ENCODE peak calls at places on chromosomes 5 and 9, in ten cellular contexts. Z, N, P, V, H, Y, O, K, A and I are unnamed samples.

GRCh38 chr5:157865844-157866243 is 6.9 kb upstream of the CLINT1 start:
- DNase-seq in Z (no peak), N (no peak), P (peak), V (no peak), H (no peak), Y (no peak), O (no peak), K (no peak), A (no peak), I (peak)

GRCh38 chr9:36154213-36154952 is 14.8 kb upstream of the CCIN start:
- DNase-seq in Z (no peak), N (peak), P (peak), V (no peak), H (peak), Y (no peak), O (no peak), K (peak), A (no peak), I (peak)

GRCh38 chr5:129419292-129419691 is 40.8 kb upstream of the ADAMTS19 start:
- DNase-seq in Z (no peak), N (no peak), P (no peak), V (no peak), H (no peak), Y (no peak), O (no peak), K (no peak), A (no peak), I (no peak)

GRCh38 chr9:125484632-125485282 is 222.3 kb downstream of the MAPKAP1 start:
- DNase-seq in Z (no peak), N (no peak), P (peak), V (no peak), H (no peak), Y (no peak), O (no peak), K (no peak), A (no peak), I (peak)

GRCh38 chr5:14925326-14925725 is 53.7 kb upstream of the ANKH start:
- DNase-seq in Z (no peak), N (no peak), P (peak), V (no peak), H (no peak), Y (no peak), O (no peak), K (no peak), A (no peak), I (peak)

GRCh38 chr5:99590806-99591205 is 662.0 kb upstream of the CHD1 start:
- DNase-seq in Z (no peak), N (no peak), P (no peak), V (no peak), H (no peak), Y (no peak), O (no peak), K (no peak), A (no peak), I (no peak)

GRCh38 chr9:37839491-37840461 is 39.2 kb downstream of the DCAF10 start:
- DNase-seq in Z (no peak), N (no peak), P (peak), V (no peak), H (no peak), Y (no peak), O (no peak), K (no peak), A (no peak), I (peak)

GRCh38 chr9:109907400-109907799 is 127.4 kb downstream of the PALM2AKAP2 start:
- DNase-seq in Z (peak), N (no peak), P (no peak), V (no peak), H (peak), Y (no peak), O (no peak), K (no peak), A (no peak), I (no peak)

GRCh38 chr5:93621340-93621872 is 38.4 kb downstream of the NR2F1 start:
- DNase-seq in Z (peak), N (peak), P (peak), V (peak), H (peak), Y (no peak), O (no peak), K (peak), A (no peak), I (peak)

GRCh38 chr5:1182633-1183423 is 18.6 kb upstream of the SLC6A19 start:
- DNase-seq in Z (peak), N (no peak), P (no peak), V (no peak), H (peak), Y (no peak), O (no peak), K (no peak), A (no peak), I (no peak)

GRCh38 chr9:76571288-76572204 is 112.6 kb downstream of the GCNT1 start:
- DNase-seq in Z (no peak), N (peak), P (no peak), V (no peak), H (no peak), Y (no peak), O (no peak), K (no peak), A (no peak), I (peak)

GRCh38 chr5:57626703-57627102 is 144.1 kb upstream of the ACTBL2 start:
- DNase-seq in Z (no peak), N (no peak), P (no peak), V (no peak), H (no peak), Y (no peak), O (no peak), K (no peak), A (no peak), I (peak)

GRCh38 chr5:81269751-81270686 is 31.4 kb upstream of the ZCCHC9 start:
- DNase-seq in Z (no peak), N (no peak), P (no peak), V (no peak), H (no peak), Y (no peak), O (no peak), K (peak), A (no peak), I (peak)

GRCh38 chr5:88172847-88173758 is 95.5 kb downstream of the TMEM161B start:
- DNase-seq in Z (no peak), N (no peak), P (peak), V (no peak), H (peak), Y (peak), O (no peak), K (peak), A (no peak), I (no peak)

GRCh38 chr9:125106285-125106893 is 36.9 kb downstream of the SCAI start:
- DNase-seq in Z (no peak), N (no peak), P (peak), V (no peak), H (no peak), Y (no peak), O (no peak), K (no peak), A (no peak), I (peak)

GRCh38 chr5:79236364-79236969 is 536 bp downstream of the JMY start:
- DNase-seq in Z (peak), N (peak), P (peak), V (peak), H (no peak), Y (no peak), O (no peak), K (peak), A (no peak), I (no peak)

GRCh38 chr9:89891221-89892052 is 286.6 kb downstream of the GADD45G start:
- DNase-seq in Z (peak), N (no peak), P (no peak), V (no peak), H (peak), Y (no peak), O (no peak), K (peak), A (no peak), I (peak)

GRCh38 chr5:1437452-1437851 is 7.8 kb downstream of the SLC6A3 start:
- DNase-seq in Z (no peak), N (no peak), P (peak), V (no peak), H (no peak), Y (peak), O (no peak), K (peak), A (no peak), I (peak)

GRCh38 chr5:81429363-81429762 is 35.4 kb upstream of the ACOT12 start:
- DNase-seq in Z (no peak), N (no peak), P (no peak), V (no peak), H (no peak), Y (no peak), O (no peak), K (no peak), A (no peak), I (no peak)

GRCh38 chr9:125732562-125732961 is 14.6 kb upstream of the PBX3 start:
- DNase-seq in Z (no peak), N (no peak), P (no peak), V (no peak), H (no peak), Y (peak), O (no peak), K (peak), A (no peak), I (no peak)

GRCh38 chr5:34576849-34577248 is 79.3 kb upstream of the RAI14 start:
- DNase-seq in Z (no peak), N (no peak), P (no peak), V (no peak), H (no peak), Y (no peak), O (no peak), K (no peak), A (no peak), I (no peak)

GRCh38 chr9:123542435-123543225 is 186.6 kb downstream of the CRB2 start:
- DNase-seq in Z (no peak), N (no peak), P (no peak), V (no peak), H (no peak), Y (no peak), O (no peak), K (no peak), A (no peak), I (no peak)

GRCh38 chr9:87189006-87189405 is 241.7 kb upstream of the GAS1 start:
- DNase-seq in Z (no peak), N (no peak), P (peak), V (no peak), H (no peak), Y (no peak), O (no peak), K (no peak), A (no peak), I (no peak)

GRCh38 chr5:159003045-159004030 is 96.4 kb downstream of the EBF1 start:
- DNase-seq in Z (no peak), N (no peak), P (peak), V (no peak), H (no peak), Y (no peak), O (no peak), K (no peak), A (no peak), I (peak)

GRCh38 chr5:6525910-6526309 is 77.3 kb downstream of the UBE2QL1 start:
- DNase-seq in Z (no peak), N (no peak), P (peak), V (no peak), H (no peak), Y (peak), O (no peak), K (peak), A (no peak), I (peak)

GRCh38 chr5:80504833-80505232 is 16.9 kb downstream of the FAM151B start:
- DNase-seq in Z (no peak), N (no peak), P (no peak), V (no peak), H (no peak), Y (no peak), O (no peak), K (no peak), A (no peak), I (no peak)

GRCh38 chr9:110157812-110158629 is 49.9 kb downstream of the C9orf152 start:
- DNase-seq in Z (no peak), N (no peak), P (no peak), V (no peak), H (no peak), Y (no peak), O (no peak), K (no peak), A (no peak), I (no peak)

GRCh38 chr9:124363326-124364096 is 51.7 kb downstream of the PSMB7 start:
- DNase-seq in Z (no peak), N (no peak), P (no peak), V (no peak), H (no peak), Y (no peak), O (no peak), K (no peak), A (no peak), I (no peak)

GRCh38 chr9:118643118-118643517 is 726.1 kb downstream of the BRINP1 start:
- DNase-seq in Z (no peak), N (peak), P (no peak), V (no peak), H (peak), Y (peak), O (no peak), K (peak), A (no peak), I (no peak)

GRCh38 chr9:4068449-4068848 is 231.4 kb downstream of the GLIS3 start:
- DNase-seq in Z (no peak), N (no peak), P (no peak), V (no peak), H (no peak), Y (no peak), O (no peak), K (no peak), A (no peak), I (peak)

GRCh38 chr9:77599492-77599891 is 48.6 kb downstream of the GNA14 start:
- DNase-seq in Z (no peak), N (no peak), P (no peak), V (no peak), H (no peak), Y (no peak), O (no peak), K (no peak), A (no peak), I (no peak)

GRCh38 chr9:121757286-121757595 is 105.8 kb downstream of the DAB2IP start:
- DNase-seq in Z (no peak), N (no peak), P (no peak), V (no peak), H (no peak), Y (no peak), O (no peak), K (no peak), A (no peak), I (no peak)

GRCh38 chr9:98034593-98035546 is 21.7 kb upstream of the NANS start:
- DNase-seq in Z (peak), N (peak), P (peak), V (peak), H (peak), Y (peak), O (peak), K (peak), A (peak), I (peak)

GRCh38 chr9:134058716-134059115 is 9.1 kb downstream of the BRD3 start:
- DNase-seq in Z (no peak), N (peak), P (peak), V (no peak), H (no peak), Y (no peak), O (no peak), K (no peak), A (no peak), I (peak)

GRCh38 chr9:18980124-18980660 is 52.8 kb downstream of the SAXO1 start:
- DNase-seq in Z (no peak), N (no peak), P (no peak), V (no peak), H (no peak), Y (no peak), O (no peak), K (no peak), A (no peak), I (peak)

GRCh38 chr9:995776-996175 is 19.3 kb downstream of the DMRT3 start:
- DNase-seq in Z (no peak), N (no peak), P (peak), V (no peak), H (no peak), Y (no peak), O (no peak), K (no peak), A (no peak), I (peak)

GRCh38 chr5:151923865-151924264 is 786 bp downstream of the GLRA1 start:
- DNase-seq in Z (no peak), N (no peak), P (no peak), V (no peak), H (no peak), Y (no peak), O (no peak), K (peak), A (no peak), I (no peak)